ENCODE peak calls at places on chromosomes 12 and 14, in five cellular contexts. L is NT2/D1, W is HepG2, K is GM12878, I is H1. S is an unnamed sample.

GRCh38 chr14:54182419-54183040 is 214.3 kb upstream of the CDKN3 start:
- DNase-seq in L (no peak), W (peak; percentile 33), K (no peak), I (no peak), S (no peak)

GRCh38 chr14:76919811-76920571 is 93.8 kb downstream of the LRRC74A start:
- DNase-seq in L (no peak), W (peak; percentile 20), K (no peak), I (no peak), S (no peak)

GRCh38 chr12:113955109-113955970 is 10.8 kb downstream of the RBM19 start:
- DNase-seq in L (no peak), W (peak; percentile 49), K (no peak), I (peak; percentile 83), S (peak; percentile 59)

GRCh38 chr12:121822393-121823100 is 18.7 kb downstream of the SETD1B start:
- DNase-seq in L (no peak), W (no peak), K (no peak), I (no peak), S (no peak)

GRCh38 chr12:103901518-103902173 is 28.6 kb upstream of the HSP90B1 start:
- DNase-seq in L (no peak), W (no peak), K (no peak), I (no peak), S (no peak)

GRCh38 chr12:91926810-91927209 is 218.8 kb downstream of the BTG1 start:
- DNase-seq in L (no peak), W (peak; percentile 23), K (no peak), I (no peak), S (no peak)

GRCh38 chr14:100063314-100063941 is 1.8 kb upstream of the EVL start:
- DNase-seq in L (no peak), W (no peak), K (no peak), I (no peak), S (no peak)

GRCh38 chr12:52045794-52046199 is 5.4 kb upstream of the NR4A1 start:
- DNase-seq in L (no peak), W (no peak), K (no peak), I (no peak), S (no peak)

GRCh38 chr12:57864382-57864781 is 17.9 kb upstream of the CTDSP2 start:
- DNase-seq in L (no peak), W (no peak), K (no peak), I (no peak), S (no peak)

GRCh38 chr12:3753549-3754284 is 808 bp upstream of the CRACR2A start:
- DNase-seq in L (no peak), W (no peak), K (no peak), I (peak; percentile 44), S (no peak)

GRCh38 chr12:18250313-18250916 is 10.9 kb upstream of the PIK3C2G start:
- DNase-seq in L (peak; percentile 93), W (peak; percentile 59), K (no peak), I (no peak), S (peak; percentile 37)

GRCh38 chr14:63452796-63453195 is 90.4 kb downstream of the PPP2R5E start:
- DNase-seq in L (no peak), W (no peak), K (no peak), I (no peak), S (no peak)

GRCh38 chr12:1848741-1849140 is 28.4 kb downstream of the LRTM2 start:
- DNase-seq in L (no peak), W (no peak), K (no peak), I (no peak), S (no peak)

GRCh38 chr12:131962069-131962468 is 12.3 kb downstream of the EP400 start:
- DNase-seq in L (no peak), W (no peak), K (no peak), I (no peak), S (no peak)

GRCh38 chr12:52156757-52157565 is 34.9 kb downstream of the KRT80 start:
- DNase-seq in L (peak; percentile 71), W (peak; percentile 41), K (no peak), I (peak; percentile 98), S (peak; percentile 81)

GRCh38 chr12:76268267-76268666 is 79.9 kb downstream of the BBS10 start:
- DNase-seq in L (no peak), W (no peak), K (no peak), I (no peak), S (no peak)

GRCh38 chr12:76272292-76272691 is 75.9 kb downstream of the BBS10 start:
- DNase-seq in L (no peak), W (peak; percentile 3), K (no peak), I (no peak), S (no peak)

GRCh38 chr12:76274699-76275098 is 73.5 kb downstream of the BBS10 start:
- DNase-seq in L (no peak), W (no peak), K (no peak), I (no peak), S (no peak)

GRCh38 chr12:76266797-76267196 is 81.4 kb downstream of the BBS10 start:
- DNase-seq in L (no peak), W (no peak), K (no peak), I (no peak), S (no peak)

GRCh38 chr12:76270657-76271358 is 77.4 kb downstream of the BBS10 start:
- DNase-seq in L (no peak), W (no peak), K (no peak), I (no peak), S (no peak)
- TF ChIP-seq SUZ12 in L (no peak), W (no peak), K (no peak), I (no peak), S (no peak)

DNA sequence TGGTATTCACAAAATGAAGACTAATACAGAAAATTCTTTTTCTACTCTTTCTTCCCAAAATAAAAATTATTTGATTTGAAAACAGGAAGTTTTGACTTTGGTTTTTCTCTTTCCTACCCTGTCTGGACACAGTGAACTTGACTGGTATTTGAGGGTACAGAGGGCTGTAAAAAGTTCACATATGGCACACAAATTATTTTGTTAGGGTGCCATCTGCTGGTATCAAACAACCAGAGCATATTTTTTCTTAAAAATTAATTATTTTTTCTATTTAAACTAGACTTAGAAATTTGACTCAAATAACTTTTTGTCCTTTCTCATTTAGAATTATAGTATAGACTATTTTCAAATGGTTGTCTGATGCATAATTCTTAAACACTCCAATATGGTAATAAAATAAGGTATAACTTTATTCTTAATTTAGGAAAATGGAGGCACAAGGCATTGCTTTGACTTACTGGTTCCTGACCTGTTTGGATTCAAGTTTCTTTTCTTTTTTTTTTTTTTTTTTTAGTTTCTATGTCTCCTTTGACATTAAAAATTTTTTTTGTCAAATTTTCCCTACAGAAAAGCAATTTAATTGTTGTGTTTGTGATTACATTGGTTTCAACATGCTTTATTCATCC is 390.6 kb downstream of the PRKD1 start:
- DNase-seq in L (no peak), W (peak; percentile 25), K (no peak), I (no peak), S (no peak)
- TF ChIP-seq SUZ12 in L (no peak), W (no peak), K (no peak), I (no peak), S (no peak)

GRCh38 chr14:52553002-52553670 is 500 bp downstream of the GPR137C start:
- DNase-seq in L (no peak), W (no peak), K (no peak), I (peak; percentile 69), S (peak; percentile 44)

GRCh38 chr14:52552063-52552988 is at the start of the genes GPR137C and TXNDC16:
- DNase-seq in L (peak; percentile 98), W (peak; percentile 99), K (peak; percentile 99), I (peak; percentile 96), S (peak; percentile 93)

GRCh38 chr14:52550661-52551060 is 1.6 kb downstream of the TXNDC16 start:
- DNase-seq in L (no peak), W (no peak), K (no peak), I (no peak), S (no peak)

GRCh38 chr14:52551205-52551604 is 1.1 kb downstream of the TXNDC16 start:
- DNase-seq in L (no peak), W (no peak), K (no peak), I (no peak), S (no peak)

DNA sequence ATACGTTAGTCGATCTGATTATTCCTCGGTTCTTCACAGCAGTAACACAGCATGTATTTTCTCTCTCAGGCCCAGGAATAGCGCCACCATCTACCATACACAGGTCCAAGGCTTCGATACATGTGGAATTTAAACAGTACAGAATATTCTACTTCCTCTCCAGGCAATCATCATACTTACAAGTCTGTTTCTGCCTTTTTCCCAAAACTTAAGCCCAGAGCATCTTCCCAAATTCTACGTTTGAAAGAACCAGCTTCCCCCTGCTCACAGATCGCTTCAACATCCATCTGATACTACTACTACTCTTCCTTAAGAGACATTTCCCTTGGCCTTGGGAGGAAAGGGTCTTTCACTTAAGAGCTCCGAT is 626 bp downstream of the TXNDC16 start:
- DNase-seq in L (no peak), W (peak; percentile 32), K (no peak), I (no peak), S (no peak)
- TF ChIP-seq SUZ12 in L (no peak), W (no peak), K (no peak), I (no peak), S (no peak)

GRCh38 chr14:36661506-36662257 is at the start of gene PAX9:
- DNase-seq in L (peak; percentile 85), W (peak; percentile 39), K (peak; percentile 23), I (peak; percentile 96), S (peak; percentile 94)

GRCh38 chr14:36662258-36662542 is 540 bp downstream of the PAX9 start:
- DNase-seq in L (no peak), W (no peak), K (no peak), I (no peak), S (no peak)

GRCh38 chr14:36664322-36665193 is 2.9 kb downstream of the PAX9 start:
- DNase-seq in L (no peak), W (no peak), K (no peak), I (no peak), S (no peak)

GRCh38 chr14:36663404-36664321 is 2.0 kb downstream of the PAX9 start:
- DNase-seq in L (no peak), W (no peak), K (no peak), I (peak; percentile 80), S (no peak)

DNA sequence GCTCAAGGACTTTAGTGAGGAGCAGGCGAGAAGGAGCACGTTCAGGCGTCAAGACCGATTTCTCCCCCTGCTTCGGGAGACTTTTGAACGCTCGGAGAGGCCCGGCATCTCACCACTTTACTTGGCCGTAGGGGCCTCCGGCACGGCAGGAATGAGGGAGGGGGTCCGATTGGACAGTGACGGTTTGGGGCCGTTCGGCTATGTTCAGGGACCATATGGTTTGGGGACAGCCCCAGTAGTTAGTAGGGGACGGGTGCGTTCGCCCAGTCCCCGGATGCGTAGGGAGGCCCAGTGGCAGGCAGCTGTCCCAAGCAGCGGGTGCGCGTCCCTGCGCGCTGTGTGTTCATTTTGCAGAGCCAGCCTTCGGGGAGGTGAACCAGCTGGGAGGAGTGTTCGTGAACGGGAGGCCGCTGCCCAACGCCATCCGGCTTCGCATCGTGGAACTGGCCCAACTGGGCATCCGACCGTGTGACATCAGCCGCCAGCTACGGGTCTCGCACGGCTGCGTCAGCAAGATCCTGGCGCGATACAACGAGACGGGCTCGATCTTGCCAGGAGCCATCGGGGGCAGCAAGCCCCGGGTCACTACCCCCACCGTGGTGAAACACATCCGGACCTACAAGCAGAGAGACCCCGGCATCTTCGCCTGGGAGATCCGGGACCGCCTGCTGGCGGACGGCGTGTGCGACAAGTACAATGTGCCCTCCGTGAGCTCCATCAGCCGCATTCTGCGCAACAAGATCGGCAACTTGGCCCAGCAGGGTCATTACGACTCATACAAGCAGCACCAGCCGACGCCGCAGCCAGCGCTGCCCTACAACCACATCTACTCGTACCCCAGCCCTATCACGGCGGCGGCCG is 1.1 kb downstream of the PAX9 start:
- DNase-seq in L (no peak), W (no peak), K (no peak), I (peak; percentile 77), S (no peak)
- TF ChIP-seq SUZ12 in L (no peak), W (no peak), K (no peak), I (peak; percentile 90), S (no peak)

GRCh38 chr12:47905313-47905730 is 528 bp upstream of the VDR start:
- DNase-seq in L (peak; percentile 47), W (no peak), K (no peak), I (no peak), S (peak; percentile 61)
- TF ChIP-seq SUZ12 in L (no peak), W (no peak), K (peak; percentile 69), I (no peak), S (no peak)